ENCODE peak calls at places on chromosomes 3 and 15, in six cellular contexts. I is CMK; F is IMR-90; U is stimulated activated CD4-positive, alpha-beta T cell treated with anti-CD3 and anti-CD28 coated beads, TNF-alpha, amount 100 ng/mL, for 4 hours; T is A549; C is astrocyte. N is an unnamed sample.

GRCh38 chr3:105763674-105764036 is 105.2 kb downstream of the CBLB start:
- DNase-seq in U (no peak), T (no peak), C (no peak), I (no peak), F (no peak), N (no peak)

GRCh38 chr15:62164500-62165028 is 521 bp downstream of the C2CD4B start:
- DNase-seq in F (no peak), I (no peak), U (no peak), C (no peak), T (peak), N (no peak)

GRCh38 chr3:127805026-127805753 is 17.1 kb downstream of the MGLL start:
- DNase-seq in C (no peak), U (no peak), F (no peak), I (no peak), T (no peak), N (no peak)

GRCh38 chr3:193720169-193720568 is 127.2 kb downstream of the OPA1 start:
- DNase-seq in I (no peak), C (no peak), U (no peak), T (no peak), F (no peak), N (no peak)

GRCh38 chr15:68001811-68002210 is 52.3 kb upstream of the PIAS1 start:
- DNase-seq in I (no peak), C (no peak), T (no peak), F (no peak), U (no peak), N (no peak)

GRCh38 chr3:32226875-32227500 is 11.5 kb upstream of the CMTM8 start:
- DNase-seq in I (no peak), F (peak), T (peak), U (no peak), C (peak), N (no peak)

GRCh38 chr3:184229424-184230080 is at the start of gene VWA5B2:
- DNase-seq in T (peak), C (peak), F (peak), I (no peak), U (peak), N (peak)

GRCh38 chr3:195762611-195763247 is 42.0 kb downstream of the MUC20 start:
- DNase-seq in U (no peak), C (no peak), F (no peak), I (no peak), T (no peak), N (no peak)

GRCh38 chr3:169744332-169745054 is 20.4 kb downstream of the TERC start:
- DNase-seq in U (no peak), C (peak), F (peak), I (no peak), T (no peak), N (no peak)

GRCh38 chr15:67801926-67802914 is 23.1 kb upstream of the SKOR1 start:
- DNase-seq in I (no peak), U (no peak), T (no peak), F (no peak), C (no peak), N (no peak)

GRCh38 chr15:77584201-77584600 is 48.5 kb downstream of the LINGO1 start:
- DNase-seq in U (no peak), C (no peak), F (no peak), I (no peak), T (no peak), N (no peak)

GRCh38 chr3:149898771-149899170 is 71.9 kb downstream of the PFN2 start:
- DNase-seq in T (no peak), I (no peak), C (peak), U (no peak), F (peak), N (no peak)

GRCh38 chr15:40314723-40315276 is 7.1 kb upstream of the PLCB2 start:
- DNase-seq in T (no peak), U (no peak), C (no peak), I (no peak), F (peak), N (no peak)

GRCh38 chr3:141963301-141963700 is 86.9 kb downstream of the ATP1B3 start:
- DNase-seq in T (no peak), C (no peak), U (no peak), I (no peak), F (peak), N (no peak)

GRCh38 chr3:152505926-152506325 is 237.2 kb downstream of the MBNL1 start:
- DNase-seq in T (no peak), U (no peak), F (no peak), C (no peak), I (no peak), N (peak)

GRCh38 chr15:90022345-90022744 is 21.2 kb downstream of the ZNF710 start:
- DNase-seq in T (no peak), U (no peak), I (no peak), C (no peak), F (no peak), N (no peak)

GRCh38 chr3:14633819-14634424 is 17.6 kb upstream of the CCDC174 start:
- DNase-seq in I (peak), C (peak), U (peak), F (peak), T (peak), N (no peak)

GRCh38 chr3:100400782-100401673 is at the start of the genes LNP1 and TOMM70:
- DNase-seq in U (peak), T (peak), F (peak), I (peak), C (peak), N (peak)

GRCh38 chr15:39968273-39969001 is 34.5 kb downstream of the EIF2AK4 start:
- DNase-seq in F (no peak), I (no peak), U (no peak), C (no peak), T (no peak), N (no peak)

GRCh38 chr3:425094-425493 is 228.5 kb downstream of the CHL1 start:
- DNase-seq in C (no peak), I (no peak), T (no peak), U (no peak), F (no peak), N (no peak)

GRCh38 chr3:167844528-167844927 is 109.0 kb downstream of the SERPINI1 start:
- DNase-seq in T (no peak), C (no peak), U (no peak), F (no peak), I (no peak), N (no peak)

GRCh38 chr3:40930772-40931171 is 268.5 kb upstream of the CTNNB1 start:
- DNase-seq in F (no peak), I (no peak), C (no peak), T (no peak), U (no peak), N (no peak)

GRCh38 chr3:106120334-106120733 is 251.5 kb upstream of the CBLB start:
- DNase-seq in U (no peak), T (no peak), C (peak), F (peak), I (no peak), N (no peak)

GRCh38 chr15:28920781-28921331 is 35.1 kb downstream of the APBA2 start:
- DNase-seq in F (no peak), C (no peak), T (no peak), I (no peak), U (no peak), N (no peak)

GRCh38 chr3:133330043-133330442 is 69.8 kb upstream of the BFSP2 start:
- DNase-seq in C (no peak), F (no peak), T (no peak), U (no peak), I (no peak), N (no peak)

GRCh38 chr3:151726016-151726415 is 7.7 kb upstream of the AADACL2 start:
- DNase-seq in I (no peak), T (peak), U (no peak), C (peak), F (no peak), N (no peak)

GRCh38 chr3:9213019-9213646 is 36.3 kb downstream of the SRGAP3 start:
- DNase-seq in I (no peak), U (no peak), F (no peak), T (no peak), C (no peak), N (no peak)

GRCh38 chr3:104316118-104316517 is 1050.6 kb upstream of the ALCAM start:
- DNase-seq in U (no peak), T (no peak), F (peak), C (no peak), I (no peak), N (no peak)

GRCh38 chr3:31903686-31904431 is 77.2 kb downstream of the OSBPL10 start:
- DNase-seq in C (no peak), F (no peak), U (no peak), I (no peak), T (no peak), N (no peak)

GRCh38 chr3:16484216-16484615 is 29.3 kb downstream of the RFTN1 start:
- DNase-seq in U (no peak), I (no peak), T (no peak), C (peak), F (peak), N (no peak)

GRCh38 chr15:34514251-34514760 is 69.1 kb downstream of the GOLGA8B start:
- DNase-seq in F (no peak), T (peak), I (peak), C (no peak), U (no peak), N (no peak)

GRCh38 chr3:128402319-128402718 is 64.4 kb downstream of the DNAJB8 start:
- DNase-seq in F (no peak), T (no peak), U (no peak), I (no peak), C (no peak), N (no peak)